ENCODE peak calls at places on chromosomes 13 and 19, in eight cellular contexts. A, L, U, N, E, V, G and T are unnamed samples.

GRCh38 chr19:19034204-19034624 is 811 bp downstream of the ARMC6 start:
- DNase-seq in A (peak; percentile 83), L (peak; percentile 78), U (peak; percentile 49), N (peak; percentile 79), E (no peak), V (no peak), G (peak; percentile 79), T (no peak)

GRCh38 chr13:59391696-59392095 is 772.0 kb downstream of the DIAPH3 start:
- DNase-seq in A (peak; percentile 38), L (peak; percentile 49), U (peak; percentile 42), N (peak; percentile 30), E (no peak), V (peak; percentile 16), G (peak; percentile 43), T (no peak)

GRCh38 chr19:38037151-38037611 is 130.2 kb downstream of the SIPA1L3 start:
- DNase-seq in A (no peak), L (no peak), U (no peak), N (no peak), E (no peak), V (no peak), G (no peak), T (no peak)

GRCh38 chr19:8090932-8091331 is 38.4 kb downstream of the CCL25 start:
- DNase-seq in A (no peak), L (no peak), U (no peak), N (no peak), E (no peak), V (no peak), G (no peak), T (no peak)

GRCh38 chr13:51222510-51223283 is 499 bp downstream of the FAM124A start:
- DNase-seq in A (peak; percentile 6), L (no peak), U (no peak), N (no peak), E (no peak), V (peak; percentile 15), G (no peak), T (no peak)

GRCh38 chr19:17766543-17767131 is 15.4 kb downstream of the FCHO1 start:
- DNase-seq in A (peak; percentile 97), L (peak; percentile 94), U (peak; percentile 89), N (no peak), E (peak; percentile 90), V (peak; percentile 85), G (peak; percentile 88), T (peak; percentile 76)

GRCh38 chr19:8468124-8468523 is 23.3 kb downstream of the HNRNPM start:
- DNase-seq in A (no peak), L (no peak), U (no peak), N (no peak), E (no peak), V (no peak), G (no peak), T (no peak)

GRCh38 chr13:98835156-98835555 is 82.7 kb upstream of the SLC15A1 start:
- DNase-seq in A (no peak), L (no peak), U (no peak), N (peak; percentile 41), E (no peak), V (no peak), G (no peak), T (no peak)

GRCh38 chr19:47762615-47763308 is 15.7 kb upstream of the SELENOW start:
- DNase-seq in A (no peak), L (no peak), U (no peak), N (no peak), E (no peak), V (no peak), G (no peak), T (no peak)

GRCh38 chr19:50431343-50432220 is 1.1 kb upstream of the MYBPC2 start:
- DNase-seq in A (peak; percentile 72), L (peak; percentile 90), U (peak; percentile 89), N (peak; percentile 96), E (peak; percentile 89), V (peak; percentile 84), G (peak; percentile 83), T (peak; percentile 49)

GRCh38 chr13:30776661-30777060 is 41.3 kb downstream of the ALOX5AP start:
- DNase-seq in A (no peak), L (no peak), U (no peak), N (no peak), E (no peak), V (no peak), G (no peak), T (no peak)

GRCh38 chr19:13707901-13708300 is 56.4 kb upstream of the MRI1 start:
- DNase-seq in A (no peak), L (no peak), U (no peak), N (no peak), E (no peak), V (no peak), G (no peak), T (no peak)

GRCh38 chr13:95556981-95557380 is 4.5 kb downstream of the CLDN10 start:
- DNase-seq in A (no peak), L (no peak), U (no peak), N (no peak), E (no peak), V (no peak), G (no peak), T (no peak)

DNA sequence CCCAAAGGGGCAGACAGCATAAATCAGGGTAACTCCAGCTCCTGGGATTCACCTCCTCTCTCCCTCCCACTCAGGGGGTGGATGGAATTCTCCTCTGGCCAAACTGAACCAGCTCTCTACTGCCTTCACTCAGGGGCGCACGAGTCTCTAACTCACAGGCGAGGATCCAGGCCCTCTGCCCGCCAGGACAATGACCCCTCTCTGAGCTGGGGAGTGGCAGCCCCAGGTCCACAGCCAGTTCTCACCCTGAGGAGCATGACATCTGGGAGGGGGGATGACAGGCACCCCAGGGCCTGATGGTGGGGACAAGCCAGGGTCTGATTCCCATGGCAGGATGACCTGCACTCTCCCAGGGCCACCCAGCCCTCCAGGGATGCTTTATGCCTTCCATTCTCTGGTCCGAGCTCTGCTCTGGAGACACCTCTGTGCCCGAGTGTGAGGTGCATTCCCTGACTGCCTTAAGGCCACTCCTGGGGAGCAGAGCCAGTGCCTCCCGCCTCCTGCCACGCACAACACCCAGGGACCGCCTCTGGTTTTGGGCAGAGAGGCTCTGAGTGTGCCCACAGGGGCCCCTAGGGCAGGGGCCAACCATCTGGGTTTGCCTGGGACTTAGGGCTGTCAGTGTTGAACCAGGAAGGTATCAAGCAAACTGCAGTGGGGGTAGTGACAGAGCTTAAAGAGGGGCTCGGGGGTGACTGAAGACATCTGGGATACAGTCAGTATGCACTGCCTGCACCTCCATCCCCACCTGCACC is 66.2 kb downstream of the GNG7 start:
- DNase-seq in A (no peak), L (no peak), U (no peak), N (no peak), E (no peak), V (no peak), G (no peak), T (no peak)
- H3K27ac ChIP-seq in A (no peak overlapping the region), L (no peak overlapping the region), U (no peak overlapping the region), N (no peak overlapping the region), E (no peak overlapping the region), V (no peak overlapping the region), G (peak overlapping the region; percentile 99), T (no peak overlapping the region)

GRCh38 chr19:57615346-57615745 is 1.3 kb downstream of the ZNF134 start:
- DNase-seq in A (no peak), L (no peak), U (no peak), N (no peak), E (no peak), V (no peak), G (no peak), T (no peak)

GRCh38 chr19:57623091-57623490 is 9.0 kb downstream of the ZNF134 start:
- DNase-seq in A (no peak), L (no peak), U (no peak), N (no peak), E (no peak), V (no peak), G (no peak), T (no peak)

GRCh38 chr19:57620673-57621348 is 6.8 kb downstream of the ZNF134 start:
- DNase-seq in A (peak; percentile 67), L (no peak), U (no peak), N (no peak), E (no peak), V (no peak), G (no peak), T (no peak)
- H3K9me3 ChIP-seq in A (peaks cover 100% of the 10 kb centered on the region), L (peaks cover 99% of the 10 kb centered on the region), U (peaks cover 89% of the 10 kb centered on the region), N (peaks cover 37% of the 10 kb centered on the region), E (peaks cover 93% of the 10 kb centered on the region), V (peaks cover 29% of the 10 kb centered on the region), G (peaks cover 100% of the 10 kb centered on the region), T (peaks cover 100% of the 10 kb centered on the region)

DNA sequence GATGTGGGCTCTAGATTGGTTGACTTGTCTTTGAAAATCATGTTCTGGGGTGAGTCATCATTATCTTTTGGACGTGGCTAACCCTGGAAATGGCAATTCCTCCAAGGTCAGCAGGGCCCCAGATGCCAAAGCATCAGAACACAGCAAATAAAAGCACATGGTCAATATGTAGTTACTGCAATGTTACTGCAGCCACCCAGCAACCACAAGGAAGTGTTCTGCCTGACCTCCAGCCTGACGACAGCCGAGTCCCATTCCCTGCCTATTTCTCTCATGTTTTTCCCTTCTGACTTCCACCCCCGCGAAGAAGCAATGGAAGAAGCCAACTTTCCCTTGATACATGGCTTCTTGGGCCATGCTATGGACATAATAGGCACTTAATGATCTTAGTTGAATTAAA is 577.9 kb downstream of the IRS2 start:
- DNase-seq in A (no peak), L (no peak), U (no peak), N (no peak), E (no peak), V (no peak), G (no peak), T (no peak)
- TF ChIP-seq EP300 in A (no peak), L (no peak), U (no peak), N (no peak), E (no peak), V (no peak), G (no peak), T (no peak)

GRCh38 chr13:100674363-100674847 is at the start of gene TMTC4:
- DNase-seq in A (peak; percentile 10), L (peak; percentile 32), U (no peak), N (peak; percentile 87), E (no peak), V (no peak), G (no peak), T (no peak)

GRCh38 chr13:100675660-100676129 is 1.1 kb upstream of the TMTC4 start:
- DNase-seq in A (no peak), L (no peak), U (no peak), N (no peak), E (no peak), V (no peak), G (no peak), T (no peak)

GRCh38 chr13:100674848-100675659 is 459 bp upstream of the TMTC4 start:
- DNase-seq in A (peak; percentile 96), L (peak; percentile 100), U (peak; percentile 100), N (peak; percentile 99), E (peak; percentile 99), V (peak; percentile 100), G (peak; percentile 100), T (peak; percentile 99)

GRCh38 chr13:100673376-100673830 is 1.2 kb downstream of the TMTC4 start:
- DNase-seq in A (no peak), L (no peak), U (no peak), N (peak; percentile 62), E (no peak), V (no peak), G (no peak), T (no peak)

DNA sequence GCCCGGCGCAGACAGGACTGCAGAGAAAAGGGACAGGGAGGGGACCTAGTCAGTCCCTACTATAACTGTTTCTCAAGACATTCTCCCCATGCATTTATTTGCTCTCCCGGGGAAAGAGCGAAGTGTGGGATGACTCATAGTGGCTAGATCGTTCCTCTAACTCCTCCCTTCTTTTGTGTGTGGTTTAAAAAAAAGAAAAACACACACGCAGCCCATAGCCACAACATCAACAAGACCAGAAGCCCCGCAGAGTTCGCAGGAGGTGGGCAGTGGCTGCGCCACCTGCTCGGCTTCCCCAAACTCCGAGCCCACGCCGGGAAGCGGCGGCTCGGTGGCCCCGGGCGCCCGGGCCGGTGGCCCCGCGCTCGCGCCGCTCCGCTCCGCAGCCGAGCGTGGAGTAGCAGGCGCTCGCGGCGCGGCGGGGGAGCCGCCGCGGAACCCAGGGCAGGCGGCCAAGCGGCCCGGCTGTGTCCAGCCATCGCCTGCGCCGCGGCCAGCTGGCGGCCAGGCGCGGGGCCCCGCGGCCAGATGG is 698 bp downstream of the TMTC4 start:
- DNase-seq in A (peak; percentile 61), L (peak; percentile 39), U (peak; percentile 55), N (no peak), E (no peak), V (peak; percentile 67), G (peak; percentile 41), T (peak; percentile 24)
- H3K27ac ChIP-seq in A (peak overlapping the region; percentile 92), L (peak overlapping the region; percentile 95), U (peak overlapping the region; percentile 95), N (peak overlapping the region; percentile 29), E (peak overlapping the region; percentile 88), V (peak overlapping the region; percentile 76), G (peak overlapping the region; percentile 60), T (peak overlapping the region; percentile 88)